ENCODE peak calls at places on chromosomes 12 and 14, in six cellular contexts. One of them, this sample, is unnamed. For H3K4me1, the result is how much of the 10 kb centered on the place peaks cover.

GRCh38 chr14:76352639-76353281 is 23.2 kb upstream of the ESRRB start:
- DNase-seq in A549: peak
- DNase-seq in CD4-positive, alpha-beta memory T cell: no peak
- DNase-seq in A673: peak
- DNase-seq in thoracic aorta: no peak
- DNase-seq in mesendoderm: peak
- DNase-seq in this sample: peak

GRCh38 chr14:103123128-103123633 is at the start of gene TNFAIP2:
- DNase-seq in CD4-positive, alpha-beta memory T cell: no peak
- DNase-seq in A549: no peak
- DNase-seq in A673: no peak
- DNase-seq in mesendoderm: peak
- DNase-seq in thoracic aorta: no peak
- DNase-seq in this sample: peak

GRCh38 chr14:77140343-77140936 is 1.2 kb downstream of the ZDHHC22 start:
- DNase-seq in A549: no peak
- DNase-seq in A673: peak
- DNase-seq in thoracic aorta: no peak
- DNase-seq in CD4-positive, alpha-beta memory T cell: no peak
- DNase-seq in mesendoderm: no peak
- DNase-seq in this sample: no peak

GRCh38 chr12:126891789-126892188 is 1375.2 kb upstream of the TMEM132C start:
- DNase-seq in thoracic aorta: no peak
- DNase-seq in CD4-positive, alpha-beta memory T cell: no peak
- DNase-seq in A673: peak
- DNase-seq in mesendoderm: peak
- DNase-seq in A549: no peak
- DNase-seq in this sample: no peak

GRCh38 chr12:77777274-77777673 is 53.4 kb upstream of the NAV3 start:
- DNase-seq in thoracic aorta: no peak
- DNase-seq in CD4-positive, alpha-beta memory T cell: no peak
- DNase-seq in mesendoderm: no peak
- DNase-seq in A549: no peak
- DNase-seq in A673: no peak
- DNase-seq in this sample: no peak

GRCh38 chr14:74980746-74981661 is 21.7 kb upstream of the EIF2B2 start:
- DNase-seq in A549: no peak
- DNase-seq in A673: peak
- DNase-seq in mesendoderm: peak
- DNase-seq in CD4-positive, alpha-beta memory T cell: no peak
- DNase-seq in thoracic aorta: no peak
- DNase-seq in this sample: peak

GRCh38 chr12:113214938-113215400 is 6.3 kb upstream of the TPCN1 start:
- DNase-seq in CD4-positive, alpha-beta memory T cell: no peak
- DNase-seq in A549: peak
- DNase-seq in A673: no peak
- DNase-seq in mesendoderm: peak
- DNase-seq in thoracic aorta: no peak
- DNase-seq in this sample: peak

GRCh38 chr14:59268858-59269257 is 80.4 kb downstream of the DAAM1 start:
- DNase-seq in thoracic aorta: no peak
- DNase-seq in mesendoderm: no peak
- DNase-seq in A549: no peak
- DNase-seq in CD4-positive, alpha-beta memory T cell: no peak
- DNase-seq in A673: no peak
- DNase-seq in this sample: no peak

GRCh38 chr12:15276088-15276698 is 46.1 kb upstream of the PTPRO start:
- DNase-seq in mesendoderm: peak
- DNase-seq in A673: peak
- DNase-seq in A549: peak
- DNase-seq in CD4-positive, alpha-beta memory T cell: no peak
- DNase-seq in thoracic aorta: no peak
- DNase-seq in this sample: no peak

GRCh38 chr14:61475316-61475715 is 153.9 kb downstream of the PRKCH start:
- DNase-seq in A549: peak
- DNase-seq in CD4-positive, alpha-beta memory T cell: no peak
- DNase-seq in A673: peak
- DNase-seq in thoracic aorta: no peak
- DNase-seq in mesendoderm: peak
- DNase-seq in this sample: no peak

GRCh38 chr14:104126753-104127152 is 11.6 kb upstream of the KIF26A start:
- DNase-seq in A549: no peak
- DNase-seq in mesendoderm: no peak
- DNase-seq in thoracic aorta: no peak
- DNase-seq in A673: no peak
- DNase-seq in CD4-positive, alpha-beta memory T cell: no peak
- DNase-seq in this sample: peak

GRCh38 chr12:28882444-28882843 is 266.6 kb upstream of the FAR2 start:
- DNase-seq in CD4-positive, alpha-beta memory T cell: no peak
- DNase-seq in mesendoderm: peak
- DNase-seq in thoracic aorta: no peak
- DNase-seq in A549: no peak
- DNase-seq in A673: no peak
- DNase-seq in this sample: no peak

GRCh38 chr14:53306926-53307325 is 153.8 kb upstream of the DDHD1 start:
- DNase-seq in A549: no peak
- DNase-seq in mesendoderm: no peak
- DNase-seq in A673: no peak
- DNase-seq in thoracic aorta: no peak
- DNase-seq in CD4-positive, alpha-beta memory T cell: no peak
- DNase-seq in this sample: no peak

GRCh38 chr14:99436247-99437180 is 44.1 kb downstream of the SETD3 start:
- DNase-seq in A549: no peak
- DNase-seq in thoracic aorta: no peak
- DNase-seq in A673: peak
- DNase-seq in CD4-positive, alpha-beta memory T cell: no peak
- DNase-seq in mesendoderm: no peak
- DNase-seq in this sample: no peak

DNA sequence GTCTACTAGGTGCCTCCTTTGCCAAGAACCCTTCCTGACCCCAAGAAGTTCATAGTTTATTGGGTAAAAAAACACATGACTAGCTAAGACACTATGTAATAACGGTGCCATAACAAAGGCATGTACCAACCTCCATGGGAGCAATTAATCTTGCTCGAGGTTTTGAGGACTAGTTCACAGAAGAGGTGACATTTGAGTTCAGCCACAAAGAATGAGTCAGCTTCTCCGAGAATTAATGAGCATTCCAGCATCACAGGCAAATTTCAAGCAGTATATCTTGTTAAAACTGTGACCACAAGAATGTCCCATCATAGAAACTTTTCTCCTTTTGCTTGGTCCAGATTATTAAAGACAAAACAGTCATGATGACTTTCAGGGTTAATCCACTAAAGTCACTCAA is 113.0 kb upstream of the RAP1B start:
- DNase-seq in CD4-positive, alpha-beta memory T cell: no peak
- DNase-seq in mesendoderm: no peak
- DNase-seq in thoracic aorta: no peak
- DNase-seq in A549: no peak
- DNase-seq in A673: peak
- DNase-seq in this sample: no peak
- H3K27ac ChIP-seq in CD4-positive, alpha-beta memory T cell: no peak
- H3K27ac ChIP-seq in mesendoderm: no peak
- H3K27ac ChIP-seq in thoracic aorta: peak
- H3K27ac ChIP-seq in A549: no peak
- H3K27ac ChIP-seq in A673: no peak
- H3K27ac ChIP-seq in this sample: no peak

GRCh38 chr14:72605096-72605920 is 288.6 kb downstream of the DPF3 start:
- DNase-seq in A549: no peak
- DNase-seq in CD4-positive, alpha-beta memory T cell: no peak
- DNase-seq in thoracic aorta: no peak
- DNase-seq in mesendoderm: no peak
- DNase-seq in A673: no peak
- DNase-seq in this sample: no peak
- H3K4me1 ChIP-seq in A549: under half
- H3K4me1 ChIP-seq in CD4-positive, alpha-beta memory T cell: under half
- H3K4me1 ChIP-seq in thoracic aorta: under half
- H3K4me1 ChIP-seq in mesendoderm: under half
- H3K4me1 ChIP-seq in A673: under half
- H3K4me1 ChIP-seq in this sample: under half

DNA sequence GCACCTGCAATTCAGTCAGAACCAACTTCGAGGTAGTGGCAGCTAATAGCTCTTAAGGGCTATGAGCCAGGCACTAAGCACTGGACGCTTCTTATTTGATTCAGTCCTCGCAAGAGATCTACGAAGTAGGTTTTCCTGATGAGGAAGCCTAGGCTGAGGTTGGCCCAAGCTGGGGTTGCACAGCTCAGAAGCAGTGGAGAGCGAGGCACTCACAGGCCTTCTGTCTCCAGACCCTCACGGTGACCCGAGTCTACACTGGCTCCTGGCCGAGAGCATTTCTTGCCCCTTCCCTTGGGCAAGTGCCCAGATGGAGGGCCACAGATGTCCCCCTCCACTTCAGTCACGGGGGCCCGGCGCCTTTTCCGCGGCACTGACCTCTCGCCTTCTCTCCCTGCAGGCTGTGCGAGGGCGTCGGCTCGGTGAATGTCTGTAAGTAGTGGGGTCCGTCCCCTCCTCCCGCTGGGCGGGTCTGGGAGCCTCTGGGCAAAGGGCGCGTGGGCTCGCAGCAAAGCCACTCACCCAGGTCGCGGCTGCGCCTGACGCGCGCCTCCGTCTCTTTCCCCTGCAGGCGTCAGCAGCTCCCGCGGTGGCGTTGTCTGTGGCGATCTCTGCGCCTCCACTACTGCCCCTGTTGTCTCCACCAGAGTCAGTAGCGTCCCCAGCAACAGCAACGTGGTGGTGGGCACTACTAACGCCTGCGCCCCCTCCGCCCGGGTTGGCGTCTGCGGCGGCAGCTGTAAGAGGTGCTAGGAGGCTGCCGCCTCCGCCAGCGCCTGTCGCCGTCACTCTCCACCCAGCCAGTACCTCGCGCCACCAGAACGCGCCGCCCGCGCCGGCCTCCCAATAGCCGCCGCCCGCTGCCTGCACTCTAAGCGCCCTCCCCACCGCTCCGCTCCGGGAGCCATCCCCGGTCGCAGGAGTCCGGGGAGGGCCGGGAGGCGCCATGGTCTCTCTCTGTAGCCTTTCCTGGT is 13.1 kb downstream of the KRT83 start:
- DNase-seq in thoracic aorta: no peak
- DNase-seq in A549: no peak
- DNase-seq in A673: peak
- DNase-seq in mesendoderm: peak
- DNase-seq in CD4-positive, alpha-beta memory T cell: no peak
- DNase-seq in this sample: peak
- H3K27ac ChIP-seq in thoracic aorta: peak
- H3K27ac ChIP-seq in A549: peak
- H3K27ac ChIP-seq in A673: no peak
- H3K27ac ChIP-seq in mesendoderm: no peak
- H3K27ac ChIP-seq in CD4-positive, alpha-beta memory T cell: no peak
- H3K27ac ChIP-seq in this sample: no peak

GRCh38 chr12:20420557-20420956 is 52.2 kb downstream of the PDE3A start:
- DNase-seq in A549: no peak
- DNase-seq in mesendoderm: no peak
- DNase-seq in A673: no peak
- DNase-seq in CD4-positive, alpha-beta memory T cell: no peak
- DNase-seq in thoracic aorta: no peak
- DNase-seq in this sample: no peak
- H3K4me1 ChIP-seq in A549: under half
- H3K4me1 ChIP-seq in mesendoderm: under half
- H3K4me1 ChIP-seq in A673: under half
- H3K4me1 ChIP-seq in CD4-positive, alpha-beta memory T cell: under half
- H3K4me1 ChIP-seq in thoracic aorta: half or more
- H3K4me1 ChIP-seq in this sample: under half

GRCh38 chr14:22332671-22333407 is 256.2 kb downstream of the DAD1 start:
- DNase-seq in A549: no peak
- DNase-seq in CD4-positive, alpha-beta memory T cell: no peak
- DNase-seq in thoracic aorta: no peak
- DNase-seq in mesendoderm: no peak
- DNase-seq in A673: no peak
- DNase-seq in this sample: no peak

GRCh38 chr14:22334627-22335026 is 254.4 kb downstream of the DAD1 start:
- DNase-seq in A549: peak
- DNase-seq in CD4-positive, alpha-beta memory T cell: no peak
- DNase-seq in thoracic aorta: no peak
- DNase-seq in A673: no peak
- DNase-seq in mesendoderm: no peak
- DNase-seq in this sample: no peak

GRCh38 chr14:22333408-22334274 is 255.4 kb downstream of the DAD1 start:
- DNase-seq in CD4-positive, alpha-beta memory T cell: peak
- DNase-seq in A673: peak
- DNase-seq in thoracic aorta: no peak
- DNase-seq in mesendoderm: peak
- DNase-seq in A549: peak
- DNase-seq in this sample: no peak

GRCh38 chr14:22336031-22336430 is 253.0 kb downstream of the DAD1 start:
- DNase-seq in A673: no peak
- DNase-seq in thoracic aorta: no peak
- DNase-seq in A549: no peak
- DNase-seq in mesendoderm: no peak
- DNase-seq in CD4-positive, alpha-beta memory T cell: no peak
- DNase-seq in this sample: no peak

GRCh38 chr14:22334275-22334577 is 254.8 kb downstream of the DAD1 start:
- DNase-seq in thoracic aorta: no peak
- DNase-seq in mesendoderm: no peak
- DNase-seq in CD4-positive, alpha-beta memory T cell: no peak
- DNase-seq in A549: no peak
- DNase-seq in A673: no peak
- DNase-seq in this sample: no peak
- H3K27ac ChIP-seq in thoracic aorta: no peak
- H3K27ac ChIP-seq in mesendoderm: no peak
- H3K27ac ChIP-seq in CD4-positive, alpha-beta memory T cell: no peak
- H3K27ac ChIP-seq in A549: peak
- H3K27ac ChIP-seq in A673: no peak
- H3K27ac ChIP-seq in this sample: no peak

GRCh38 chr12:120698677-120699076 is 11.6 kb upstream of the UNC119B start:
- DNase-seq in CD4-positive, alpha-beta memory T cell: no peak
- DNase-seq in mesendoderm: no peak
- DNase-seq in A549: no peak
- DNase-seq in A673: no peak
- DNase-seq in thoracic aorta: no peak
- DNase-seq in this sample: no peak
- H3K4me1 ChIP-seq in CD4-positive, alpha-beta memory T cell: under half
- H3K4me1 ChIP-seq in mesendoderm: under half
- H3K4me1 ChIP-seq in A549: under half
- H3K4me1 ChIP-seq in A673: under half
- H3K4me1 ChIP-seq in thoracic aorta: under half
- H3K4me1 ChIP-seq in this sample: half or more

DNA sequence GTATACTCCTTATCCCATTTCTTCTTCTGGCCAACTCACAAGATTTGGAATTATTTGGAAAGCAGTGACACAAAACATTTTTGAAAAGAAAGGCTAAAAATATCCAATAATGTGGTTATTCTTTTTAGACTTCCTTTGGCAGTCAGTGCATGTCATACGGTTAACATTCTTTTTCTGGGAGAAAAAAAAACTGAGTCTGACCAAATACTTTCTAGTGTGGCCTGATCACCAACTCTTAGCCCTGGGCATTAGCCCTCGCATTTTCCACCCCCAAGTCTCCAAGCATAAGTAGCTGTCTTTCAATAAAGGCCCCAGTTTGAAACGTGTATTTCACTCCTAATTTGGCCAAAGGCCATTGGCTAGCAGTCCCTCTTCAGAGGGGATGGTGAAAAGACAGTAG is 5.9 kb downstream of the RASSF3 start:
- DNase-seq in mesendoderm: no peak
- DNase-seq in thoracic aorta: no peak
- DNase-seq in A549: no peak
- DNase-seq in CD4-positive, alpha-beta memory T cell: no peak
- DNase-seq in A673: no peak
- DNase-seq in this sample: no peak
- H3K27ac ChIP-seq in mesendoderm: no peak
- H3K27ac ChIP-seq in thoracic aorta: peak
- H3K27ac ChIP-seq in A549: no peak
- H3K27ac ChIP-seq in CD4-positive, alpha-beta memory T cell: peak
- H3K27ac ChIP-seq in A673: peak
- H3K27ac ChIP-seq in this sample: no peak